ENCODE peak calls at places on chromosomes 1 and 21, in four cellular contexts. One of them, this sample, is unnamed.

GRCh38 chr21:26554365-26554764 is 18.7 kb downstream of the CYYR1 start:
- DNase-seq in K562: no peak
- DNase-seq in HL-60: no peak
- DNase-seq in GM12878: no peak
- DNase-seq in this sample: no peak

GRCh38 chr1:203906932-203907331 is 45.5 kb downstream of the SNRPE start:
- DNase-seq in GM12878: no peak
- DNase-seq in K562: no peak
- DNase-seq in HL-60: peak; percentile 10
- DNase-seq in this sample: no peak

GRCh38 chr1:55255901-55256300 is 40.7 kb upstream of the USP24 start:
- DNase-seq in GM12878: no peak
- DNase-seq in K562: no peak
- DNase-seq in HL-60: no peak
- DNase-seq in this sample: no peak

GRCh38 chr1:237386362-237387143 is 344.6 kb downstream of the RYR2 start:
- DNase-seq in HL-60: no peak
- DNase-seq in GM12878: no peak
- DNase-seq in K562: peak; percentile 20
- DNase-seq in this sample: no peak

GRCh38 chr21:45129231-45129923 is 55.0 kb downstream of the ADARB1 start:
- DNase-seq in GM12878: no peak
- DNase-seq in HL-60: no peak
- DNase-seq in K562: peak; percentile 50
- DNase-seq in this sample: no peak

GRCh38 chr21:36005018-36005417 is 55.3 kb downstream of the SETD4 start:
- DNase-seq in HL-60: no peak
- DNase-seq in K562: peak; percentile 17
- DNase-seq in GM12878: no peak
- DNase-seq in this sample: no peak

GRCh38 chr1:201423655-201424610 is 2.4 kb upstream of the TNNI1 start:
- DNase-seq in K562: no peak
- DNase-seq in HL-60: no peak
- DNase-seq in GM12878: no peak
- DNase-seq in this sample: no peak

GRCh38 chr21:38995071-38995669 is 188.1 kb downstream of the PSMG1 start:
- DNase-seq in HL-60: no peak
- DNase-seq in GM12878: no peak
- DNase-seq in K562: no peak
- DNase-seq in this sample: no peak

GRCh38 chr1:109689844-109690405 is 2.3 kb downstream of the GSTM1 start:
- DNase-seq in HL-60: no peak
- DNase-seq in K562: no peak
- DNase-seq in GM12878: no peak
- DNase-seq in this sample: no peak

GRCh38 chr21:32813265-32813903 is 41.8 kb upstream of the PAXBP1 start:
- DNase-seq in K562: no peak
- DNase-seq in GM12878: no peak
- DNase-seq in HL-60: no peak
- DNase-seq in this sample: no peak

GRCh38 chr1:32886012-32886827 is at the start of gene HPCA:
- DNase-seq in K562: peak; percentile 96
- DNase-seq in HL-60: no peak
- DNase-seq in GM12878: no peak
- DNase-seq in this sample: peak; percentile 71

GRCh38 chr1:25991937-25992688 is 5.8 kb downstream of the PAFAH2 start:
- DNase-seq in GM12878: no peak
- DNase-seq in K562: no peak
- DNase-seq in HL-60: no peak
- DNase-seq in this sample: no peak

GRCh38 chr1:11307837-11308236 is 34.8 kb downstream of the UBIAD1 start:
- DNase-seq in K562: no peak
- DNase-seq in HL-60: no peak
- DNase-seq in GM12878: no peak
- DNase-seq in this sample: no peak

GRCh38 chr1:1202831-1203560 is 3.4 kb downstream of the TNFRSF18 start:
- DNase-seq in K562: peak; percentile 66
- DNase-seq in HL-60: no peak
- DNase-seq in GM12878: no peak
- DNase-seq in this sample: no peak

GRCh38 chr1:8135250-8135649 is 109.1 kb upstream of the ERRFI1 start:
- DNase-seq in K562: no peak
- DNase-seq in HL-60: no peak
- DNase-seq in GM12878: no peak
- DNase-seq in this sample: no peak

GRCh38 chr1:246265481-246265880 is 241.6 kb downstream of the SMYD3 start:
- DNase-seq in HL-60: no peak
- DNase-seq in GM12878: no peak
- DNase-seq in K562: no peak
- DNase-seq in this sample: no peak

GRCh38 chr1:169321539-169321938 is 46.1 kb downstream of the NME7 start:
- DNase-seq in HL-60: no peak
- DNase-seq in GM12878: no peak
- DNase-seq in K562: no peak
- DNase-seq in this sample: no peak

GRCh38 chr1:179996099-179996498 is 41.5 kb downstream of the CEP350 start:
- DNase-seq in GM12878: no peak
- DNase-seq in K562: no peak
- DNase-seq in HL-60: no peak
- DNase-seq in this sample: no peak

GRCh38 chr1:19974822-19975416 is 4.5 kb downstream of the PLA2G2A start:
- DNase-seq in K562: peak; percentile 64
- DNase-seq in GM12878: no peak
- DNase-seq in HL-60: no peak
- DNase-seq in this sample: peak; percentile 23

GRCh38 chr1:201450721-201451291 is 18.2 kb downstream of the PHLDA3 start:
- DNase-seq in GM12878: no peak
- DNase-seq in HL-60: no peak
- DNase-seq in K562: no peak
- DNase-seq in this sample: no peak

GRCh38 chr1:198764748-198765147 is 125.9 kb downstream of the PTPRC start:
- DNase-seq in HL-60: no peak
- DNase-seq in K562: no peak
- DNase-seq in GM12878: no peak
- DNase-seq in this sample: no peak

GRCh38 chr1:184160236-184160635 is 108.7 kb downstream of the TSEN15 start:
- DNase-seq in K562: no peak
- DNase-seq in GM12878: peak; percentile 36
- DNase-seq in HL-60: no peak
- DNase-seq in this sample: no peak

GRCh38 chr1:94962745-94963265 is 35.9 kb upstream of the CNN3 start:
- DNase-seq in GM12878: peak; percentile 64
- DNase-seq in K562: no peak
- DNase-seq in HL-60: peak; percentile 34
- DNase-seq in this sample: peak; percentile 16

GRCh38 chr1:213985181-213986019 is 2.4 kb upstream of the PROX1 start:
- DNase-seq in K562: no peak
- DNase-seq in HL-60: no peak
- DNase-seq in GM12878: no peak
- DNase-seq in this sample: no peak

GRCh38 chr1:52636701-52637695 is 4.0 kb downstream of the SHISAL2A start:
- DNase-seq in GM12878: peak; percentile 87
- DNase-seq in K562: no peak
- DNase-seq in HL-60: peak; percentile 95
- DNase-seq in this sample: peak; percentile 46

GRCh38 chr1:44543064-44543815 is 131.0 kb downstream of the TMEM53 start:
- DNase-seq in GM12878: no peak
- DNase-seq in HL-60: peak; percentile 24
- DNase-seq in K562: peak; percentile 68
- DNase-seq in this sample: no peak

GRCh38 chr1:99397029-99397428 is 132.7 kb downstream of the PLPPR4 start:
- DNase-seq in GM12878: no peak
- DNase-seq in HL-60: no peak
- DNase-seq in K562: no peak
- DNase-seq in this sample: no peak

GRCh38 chr1:221670081-221670480 is 71.8 kb downstream of the DUSP10 start:
- DNase-seq in GM12878: no peak
- DNase-seq in HL-60: no peak
- DNase-seq in K562: no peak
- DNase-seq in this sample: no peak

GRCh38 chr1:206804156-206804737 is 32.0 kb upstream of the IL10 start:
- DNase-seq in GM12878: no peak
- DNase-seq in HL-60: no peak
- DNase-seq in K562: no peak
- DNase-seq in this sample: no peak
- TF ChIP-seq SPI1 in GM12878: no peak
- TF ChIP-seq SPI1 in HL-60: no peak
- TF ChIP-seq SPI1 in K562: no peak
- TF ChIP-seq SPI1 in this sample: no peak

GRCh38 chr1:247639381-247639981 is 34.1 kb downstream of the OR2G3 start:
- DNase-seq in GM12878: no peak
- DNase-seq in K562: peak; percentile 67
- DNase-seq in HL-60: no peak
- DNase-seq in this sample: no peak
- TF ChIP-seq SPI1 in GM12878: no peak
- TF ChIP-seq SPI1 in K562: no peak
- TF ChIP-seq SPI1 in HL-60: no peak
- TF ChIP-seq SPI1 in this sample: no peak

GRCh38 chr1:51634618-51635017 is 17.7 kb downstream of the OSBPL9 start:
- DNase-seq in GM12878: peak; percentile 38
- DNase-seq in HL-60: no peak
- DNase-seq in K562: no peak
- DNase-seq in this sample: no peak

GRCh38 chr1:51635611-51636010 is 18.7 kb downstream of the OSBPL9 start:
- DNase-seq in K562: no peak
- DNase-seq in GM12878: no peak
- DNase-seq in HL-60: no peak
- DNase-seq in this sample: no peak

GRCh38 chr1:51636191-51636590 is 19.3 kb downstream of the OSBPL9 start:
- DNase-seq in K562: no peak
- DNase-seq in GM12878: no peak
- DNase-seq in HL-60: no peak
- DNase-seq in this sample: no peak

GRCh38 chr1:51638350-51638749 is 21.5 kb downstream of the OSBPL9 start:
- DNase-seq in K562: no peak
- DNase-seq in HL-60: no peak
- DNase-seq in GM12878: no peak
- DNase-seq in this sample: no peak

GRCh38 chr1:51636765-51637522 is 20.1 kb downstream of the OSBPL9 start:
- DNase-seq in GM12878: no peak
- DNase-seq in K562: no peak
- DNase-seq in HL-60: no peak
- DNase-seq in this sample: no peak
- TF ChIP-seq SPI1 in GM12878: no peak
- TF ChIP-seq SPI1 in K562: no peak
- TF ChIP-seq SPI1 in HL-60: no peak
- TF ChIP-seq SPI1 in this sample: no peak

DNA sequence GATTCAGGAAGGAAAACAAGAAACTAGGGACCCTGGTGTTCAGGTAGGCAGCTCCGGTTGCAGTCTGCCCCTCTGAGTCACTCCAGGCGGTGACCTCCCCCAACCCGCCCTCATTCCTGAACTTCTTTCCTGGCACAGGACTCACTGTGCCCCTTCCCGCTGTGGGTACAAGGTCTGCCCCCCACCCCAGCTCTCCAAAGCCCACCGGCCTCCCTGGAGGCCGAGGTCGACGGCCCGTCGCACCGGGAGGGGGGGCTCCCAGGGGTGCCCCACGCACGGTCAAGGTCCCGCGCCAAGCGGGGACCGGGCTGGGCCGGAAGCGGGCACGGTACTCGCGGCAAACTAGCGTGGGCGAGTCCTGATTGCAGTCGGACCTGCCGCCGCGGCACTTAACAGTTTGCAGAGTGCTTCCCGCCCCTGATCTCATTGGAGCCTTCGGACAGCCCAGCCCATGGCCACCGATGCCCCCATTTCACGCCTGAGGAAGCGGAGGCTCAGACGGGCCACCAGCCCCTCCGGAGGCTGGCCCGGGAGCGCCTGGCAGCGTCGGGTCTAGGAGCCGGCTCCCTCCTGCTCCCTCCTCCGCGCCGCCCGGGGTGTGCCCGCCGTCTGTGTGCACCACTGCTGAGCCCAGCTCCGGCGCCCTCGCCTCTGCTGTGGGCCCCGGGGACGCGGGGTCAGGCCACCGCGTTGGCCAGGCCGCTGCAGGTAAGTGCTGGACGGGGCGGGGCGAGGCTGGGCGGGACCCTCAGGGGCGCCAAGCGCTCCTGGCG is at the start of gene GJB3:
- DNase-seq in GM12878: no peak
- DNase-seq in HL-60: no peak
- DNase-seq in K562: peak; percentile 36
- DNase-seq in this sample: no peak
- TF ChIP-seq SPI1 in GM12878: no peak
- TF ChIP-seq SPI1 in HL-60: no peak
- TF ChIP-seq SPI1 in K562: no peak
- TF ChIP-seq SPI1 in this sample: no peak

DNA sequence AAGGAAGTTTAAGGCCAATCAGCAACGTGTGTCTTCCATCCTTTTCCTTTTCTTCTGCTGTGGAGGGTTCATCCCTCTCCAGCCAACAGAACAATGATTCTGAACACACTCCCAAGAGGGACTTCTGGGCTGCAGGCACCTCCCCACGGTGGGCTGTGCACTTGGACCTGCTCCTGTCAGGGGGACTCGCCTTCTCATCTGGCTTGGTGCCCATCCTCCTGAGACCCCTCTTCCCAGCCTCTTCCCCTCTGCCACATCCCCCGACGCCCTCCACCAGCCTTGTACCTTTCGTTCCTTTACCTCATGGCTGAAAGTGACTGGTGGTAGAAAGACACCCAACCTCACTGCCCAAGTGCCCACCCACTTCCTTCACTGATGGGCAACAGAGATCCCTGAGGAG is 26.0 kb upstream of the SLAMF9 start:
- DNase-seq in HL-60: no peak
- DNase-seq in K562: no peak
- DNase-seq in GM12878: no peak
- DNase-seq in this sample: no peak
- TF ChIP-seq SPI1 in HL-60: no peak
- TF ChIP-seq SPI1 in K562: no peak
- TF ChIP-seq SPI1 in GM12878: no peak
- TF ChIP-seq SPI1 in this sample: no peak

This sample was measured in GM12891.